ENCODE peak calls at places on chromosomes 13 and 19, in ten cellular contexts. J is body of pancreas, K is stomach, N is left ventricle myocardium inferior, H is breast epithelium, U is foreskin keratinocyte, G is A549, L is tibial artery, W is endothelial cell of umbilical vein, Z is prostate gland. S is an unnamed sample. For H3K4me1, the result is how much of the 10 kb centered on the place peaks cover.

GRCh38 chr13:111034811-111035210 is 80.3 kb upstream of the ARHGEF7 start:
- DNase-seq in J (no peak), K (no peak), N (no peak), H (no peak), U (no peak), G (no peak), L (no peak), W (no peak), Z (no peak), S (no peak)

GRCh38 chr19:17553256-17553655 is 2.2 kb upstream of the COLGALT1 start:
- DNase-seq in J (peak), K (no peak), N (peak), H (peak), U (no peak), G (no peak), L (peak), W (peak), Z (peak), S (peak)

GRCh38 chr13:44163108-44163507 is 210.5 kb upstream of the SERP2 start:
- DNase-seq in J (no peak), K (no peak), N (no peak), H (no peak), U (no peak), G (no peak), L (no peak), W (no peak), Z (no peak), S (no peak)

GRCh38 chr13:22176968-22177545 is 506.2 kb downstream of the FGF9 start:
- DNase-seq in J (no peak), K (no peak), N (no peak), H (no peak), U (no peak), G (no peak), L (no peak), W (no peak), Z (no peak), S (no peak)

GRCh38 chr13:87661471-87661870 is 9.7 kb upstream of the SLITRK5 start:
- DNase-seq in J (no peak), K (no peak), N (no peak), H (no peak), U (peak), G (no peak), L (no peak), W (no peak), Z (no peak), S (no peak)

GRCh38 chr13:31223215-31223614 is 23.4 kb downstream of the B3GLCT start:
- DNase-seq in J (no peak), K (no peak), N (no peak), H (no peak), U (no peak), G (no peak), L (no peak), W (no peak), Z (no peak), S (no peak)

GRCh38 chr19:45645631-45646344 is 6.6 kb upstream of the EML2 start:
- DNase-seq in J (peak), K (peak), N (peak), H (peak), U (no peak), G (peak), L (peak), W (peak), Z (peak), S (peak)

GRCh38 chr13:84431646-84432045 is 549.4 kb upstream of the SLITRK1 start:
- DNase-seq in J (no peak), K (no peak), N (no peak), H (no peak), U (no peak), G (no peak), L (no peak), W (no peak), Z (no peak), S (no peak)

GRCh38 chr13:106034201-106034600 is 501.3 kb downstream of the EFNB2 start:
- DNase-seq in J (no peak), K (no peak), N (no peak), H (no peak), U (peak), G (no peak), L (no peak), W (no peak), Z (no peak), S (no peak)

GRCh38 chr13:19085258-19085657 is 96.4 kb downstream of the TUBA3C start:
- DNase-seq in J (no peak), K (no peak), N (no peak), H (no peak), U (no peak), G (no peak), L (no peak), W (no peak), Z (no peak), S (no peak)

GRCh38 chr19:51440846-51441409 is 17.3 kb downstream of the SIGLEC8 start:
- DNase-seq in J (no peak), K (no peak), N (no peak), H (no peak), U (no peak), G (peak), L (no peak), W (no peak), Z (no peak), S (no peak)

GRCh38 chr19:57747472-57747807 is 825 bp downstream of the ZNF776 start:
- DNase-seq in J (no peak), K (no peak), N (no peak), H (no peak), U (no peak), G (no peak), L (no peak), W (no peak), Z (no peak), S (no peak)

GRCh38 chr19:48393196-48393558 is 291 bp upstream of the GRIN2D start:
- DNase-seq in J (no peak), K (no peak), N (no peak), H (no peak), U (no peak), G (peak), L (no peak), W (no peak), Z (no peak), S (no peak)

GRCh38 chr13:45108716-45109706 is 11.3 kb upstream of the GTF2F2 start:
- DNase-seq in J (peak), K (no peak), N (no peak), H (no peak), U (no peak), G (no peak), L (no peak), W (no peak), Z (no peak), S (no peak)

GRCh38 chr19:6572217-6572616 is 18.7 kb downstream of the CD70 start:
- DNase-seq in J (peak), K (no peak), N (peak), H (no peak), U (no peak), G (no peak), L (peak), W (no peak), Z (no peak), S (no peak)

GRCh38 chr19:37594982-37595382 is 306 bp downstream of the ZNF540 start:
- DNase-seq in J (peak), K (peak), N (peak), H (peak), U (no peak), G (no peak), L (peak), W (no peak), Z (peak), S (peak)

GRCh38 chr19:29665826-29666633 is 769 bp downstream of the PLEKHF1 start:
- DNase-seq in J (peak), K (peak), N (peak), H (no peak), U (no peak), G (no peak), L (peak), W (no peak), Z (no peak), S (peak)

GRCh38 chr19:802888-803561 is 5.8 kb downstream of the PTBP1 start:
- DNase-seq in J (no peak), K (no peak), N (no peak), H (no peak), U (no peak), G (no peak), L (no peak), W (no peak), Z (no peak), S (no peak)

GRCh38 chr19:17877696-17878095 is 6.0 kb downstream of the SLC5A5 start:
- DNase-seq in J (no peak), K (no peak), N (no peak), H (no peak), U (no peak), G (no peak), L (no peak), W (no peak), Z (no peak), S (no peak)

GRCh38 chr13:110418944-110419343 is 111.9 kb downstream of the COL4A2 start:
- DNase-seq in J (no peak), K (no peak), N (peak), H (no peak), U (no peak), G (peak), L (no peak), W (peak), Z (no peak), S (no peak)

GRCh38 chr19:41926028-41926860 is 2.0 kb downstream of the ERFL start:
- DNase-seq in J (no peak), K (no peak), N (no peak), H (no peak), U (no peak), G (no peak), L (no peak), W (no peak), Z (no peak), S (no peak)

GRCh38 chr19:47707135-47707925 is 5.9 kb upstream of the EHD2 start:
- DNase-seq in J (peak), K (peak), N (peak), H (peak), U (no peak), G (peak), L (peak), W (peak), Z (peak), S (peak)

GRCh38 chr13:38863536-38863935 is 127.1 kb downstream of the STOML3 start:
- DNase-seq in J (no peak), K (no peak), N (no peak), H (no peak), U (no peak), G (no peak), L (no peak), W (no peak), Z (no peak), S (no peak)

GRCh38 chr19:58003153-58003828 is 671 bp upstream of the ZNF606 start:
- DNase-seq in J (no peak), K (no peak), N (no peak), H (no peak), U (no peak), G (no peak), L (no peak), W (no peak), Z (no peak), S (no peak)

GRCh38 chr19:38304866-38305429 is 897 bp downstream of the C19orf33 start:
- DNase-seq in J (peak), K (peak), N (peak), H (peak), U (peak), G (peak), L (no peak), W (peak), Z (peak), S (no peak)

GRCh38 chr19:45508931-45509691 is 1.8 kb downstream of the VASP start:
- DNase-seq in J (peak), K (peak), N (peak), H (peak), U (no peak), G (peak), L (peak), W (peak), Z (peak), S (peak)

GRCh38 chr13:23381877-23382276 is 51.6 kb downstream of the SACS start:
- DNase-seq in J (no peak), K (no peak), N (no peak), H (no peak), U (no peak), G (no peak), L (no peak), W (peak), Z (no peak), S (no peak)

GRCh38 chr19:14530005-14530348 is 583 bp downstream of the TECR start:
- DNase-seq in J (no peak), K (no peak), N (no peak), H (peak), U (no peak), G (peak), L (no peak), W (no peak), Z (no peak), S (no peak)

GRCh38 chr19:38649305-38650179 is 2.1 kb downstream of the ACTN4 start:
- DNase-seq in J (peak), K (peak), N (no peak), H (peak), U (no peak), G (peak), L (no peak), W (peak), Z (peak), S (peak)

GRCh38 chr13:112859128-112859816 is 109.7 kb upstream of the MCF2L start:
- DNase-seq in J (no peak), K (no peak), N (no peak), H (no peak), U (no peak), G (no peak), L (no peak), W (no peak), Z (no peak), S (peak)

GRCh38 chr13:94712287-94712811 is at the start of gene SOX21:
- DNase-seq in J (no peak), K (no peak), N (no peak), H (no peak), U (no peak), G (peak), L (no peak), W (peak), Z (peak), S (no peak)

GRCh38 chr19:2887391-2887914 is 13.3 kb upstream of the ZNF57 start:
- DNase-seq in J (peak), K (no peak), N (no peak), H (no peak), U (peak), G (peak), L (peak), W (peak), Z (peak), S (no peak)

GRCh38 chr19:49335071-49335783 is at the start of gene CD37:
- DNase-seq in J (no peak), K (peak), N (no peak), H (peak), U (no peak), G (no peak), L (peak), W (no peak), Z (no peak), S (no peak)

GRCh38 chr13:111371720-111372119 is 51.3 kb downstream of the TEX29 start:
- DNase-seq in J (no peak), K (no peak), N (no peak), H (no peak), U (no peak), G (no peak), L (no peak), W (no peak), Z (no peak), S (no peak)

GRCh38 chr13:99074693-99075092 is 96.8 kb upstream of the DOCK9 start:
- DNase-seq in J (no peak), K (no peak), N (no peak), H (no peak), U (no peak), G (no peak), L (no peak), W (no peak), Z (no peak), S (no peak)

GRCh38 chr13:102881819-102882686 is 36.2 kb downstream of the ERCC5 start:
- DNase-seq in J (no peak), K (no peak), N (no peak), H (peak), U (no peak), G (no peak), L (no peak), W (no peak), Z (peak), S (no peak)

GRCh38 chr13:74070065-74070464 is 64.1 kb downstream of the KLF12 start:
- DNase-seq in J (no peak), K (no peak), N (no peak), H (no peak), U (no peak), G (no peak), L (no peak), W (no peak), Z (no peak), S (no peak)
- H3K4me1 ChIP-seq in J (under half), K (under half), N (under half), H (under half), U (under half), G (under half), L (under half), W (under half), Z (under half), S (under half)

DNA sequence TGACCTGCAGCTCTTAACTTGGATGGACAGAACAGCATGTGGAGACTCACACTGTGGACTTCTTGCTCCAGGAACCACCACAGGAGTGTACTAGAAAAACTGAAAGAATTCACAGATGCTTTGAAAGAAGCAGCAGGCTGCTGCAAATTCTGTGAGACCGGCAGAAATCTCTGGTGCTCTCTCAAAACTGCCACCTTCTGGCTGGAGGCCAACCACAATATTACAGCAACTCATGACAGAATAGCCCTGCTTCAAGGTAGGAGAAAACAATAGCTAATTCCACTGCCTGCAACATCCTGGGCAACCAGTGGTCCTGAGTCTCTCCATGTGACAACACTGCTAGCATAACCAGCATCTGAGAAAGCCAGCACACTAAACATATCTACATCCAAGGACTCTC is 26.9 kb downstream of the CDK8 start:
- DNase-seq in J (peak), K (no peak), N (no peak), H (no peak), U (no peak), G (no peak), L (no peak), W (peak), Z (no peak), S (no peak)
- TF ChIP-seq CTCF in J (no peak), K (no peak), N (no peak), H (no peak), U (no peak), G (no peak), L (no peak), W (no peak), Z (no peak), S (no peak)

GRCh38 chr19:32558607-32559228 is 22.3 kb upstream of the PDCD5 start:
- DNase-seq in J (no peak), K (no peak), N (no peak), H (no peak), U (no peak), G (no peak), L (no peak), W (no peak), Z (no peak), S (no peak)

GRCh38 chr19:32550666-32551065 is 30.3 kb upstream of the PDCD5 start:
- DNase-seq in J (no peak), K (no peak), N (no peak), H (no peak), U (no peak), G (no peak), L (no peak), W (no peak), Z (no peak), S (no peak)

DNA sequence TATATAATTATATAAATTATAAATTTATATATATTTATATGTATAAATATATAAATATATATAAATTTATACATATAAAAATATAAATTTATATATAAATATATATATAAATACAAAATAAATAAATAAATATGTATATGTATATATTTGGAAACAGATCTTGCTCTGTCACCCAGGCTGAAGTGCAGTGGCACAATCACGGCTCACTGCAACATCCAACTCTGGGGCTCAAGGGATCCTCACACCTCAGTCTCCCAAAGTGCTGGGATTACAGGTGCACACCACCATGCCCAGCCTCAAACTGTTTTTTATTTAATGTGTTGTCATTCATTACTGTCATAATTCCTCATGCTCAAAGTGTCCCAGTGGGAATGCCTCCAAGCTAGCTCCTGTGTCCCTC is 25.2 kb upstream of the PDCD5 start:
- DNase-seq in J (no peak), K (no peak), N (no peak), H (no peak), U (no peak), G (no peak), L (no peak), W (no peak), Z (no peak), S (no peak)
- H3K4me1 ChIP-seq in J (under half), K (under half), N (under half), H (under half), U (under half), G (under half), L (under half), W (under half), Z (under half), S (under half)

DNA sequence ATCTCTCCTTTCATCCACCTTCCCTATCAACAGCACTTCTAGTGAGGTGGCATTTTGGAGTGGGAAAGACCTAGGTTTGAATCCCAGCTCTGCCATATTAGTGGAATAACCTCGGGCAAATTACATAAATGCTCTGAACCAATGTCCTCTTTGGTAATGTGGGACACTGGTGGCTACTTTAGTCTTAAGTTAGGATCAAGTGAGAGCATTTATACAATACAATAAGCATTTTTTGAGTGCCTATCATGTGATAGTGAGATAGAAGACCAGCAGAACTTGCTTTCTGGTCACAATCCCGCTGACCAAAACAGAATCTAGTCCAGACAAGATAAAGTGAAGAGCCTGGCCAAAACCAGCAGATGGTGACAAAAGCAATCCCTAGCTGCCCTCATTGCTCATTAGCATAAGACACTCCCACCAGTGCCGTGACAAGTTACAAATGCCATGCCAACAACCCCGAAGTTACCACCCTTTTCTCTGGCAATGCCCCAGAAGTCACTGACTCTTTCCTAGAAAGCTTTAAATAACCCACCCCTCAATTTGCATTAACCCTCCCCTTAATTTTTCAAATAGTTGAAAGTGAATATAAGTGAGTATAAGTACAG is 28.8 kb upstream of the KPNA3 start:
- DNase-seq in J (no peak), K (no peak), N (no peak), H (no peak), U (no peak), G (peak), L (no peak), W (no peak), Z (no peak), S (no peak)
- TF ChIP-seq CTCF in J (no peak), K (no peak), N (no peak), H (no peak), U (peak), G (no peak), L (no peak), W (no peak), Z (no peak), S (no peak)

DNA sequence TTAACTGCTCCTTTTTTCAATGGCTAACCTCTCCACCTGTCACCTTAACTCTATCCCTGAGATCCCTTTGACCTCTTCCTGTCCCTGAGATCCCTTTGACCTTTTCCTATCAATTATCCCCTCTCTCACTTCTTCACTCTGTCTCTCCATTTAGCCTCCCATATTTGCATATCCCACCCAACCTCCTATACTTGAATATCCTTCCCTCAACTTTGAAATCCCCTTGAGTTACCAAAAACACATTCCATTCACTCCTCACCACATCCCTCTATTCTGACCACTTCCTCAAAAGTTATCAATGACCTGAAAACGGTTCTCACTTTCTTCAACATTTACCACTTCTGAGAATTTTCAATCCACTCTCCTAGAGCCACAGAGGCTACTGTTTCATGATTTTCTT is 3.0 kb downstream of the MYCBP2 start:
- DNase-seq in J (no peak), K (no peak), N (no peak), H (no peak), U (no peak), G (no peak), L (no peak), W (no peak), Z (no peak), S (no peak)
- H3K4me1 ChIP-seq in J (half or more), K (under half), N (half or more), H (under half), U (under half), G (under half), L (half or more), W (under half), Z (under half), S (under half)